ENCODE peak calls at places on chromosomes 4 and X, in nine cellular contexts. I is activated naive CD4-positive, alpha-beta T cell treated with anti-CD3 and anti-CD28 coated beads, Interleukin-2, amount 50 U/mL, for 16 hours; B is NCI-H2171 treated with DMSO at 0.1 percent for 48 hours; G is PC-3; K is activated naive CD8-positive, alpha-beta T cell treated with anti-CD3 and anti-CD28 coated beads for 36 hours; V is non-pigmented ciliary epithelial cell; O is left ventricle myocardium superior; X is caudate nucleus; L is occipital lobe. W is an unnamed sample.

GRCh38 chr4:73606465-73606974 is 13.7 kb downstream of the RASSF6 start:
- DNase-seq in I (no peak), B (peak), G (peak), K (no peak), V (no peak), O (no peak), X (no peak), L (no peak), W (no peak)

GRCh38 chr4:8688041-8688907 is 95.7 kb downstream of the CPZ start:
- DNase-seq in I (no peak), B (no peak), G (peak), K (peak), V (no peak), O (no peak), X (no peak), L (no peak), W (no peak)

GRCh38 chr4:23993373-23993772 is 103.5 kb upstream of the PPARGC1A start:
- DNase-seq in I (no peak), B (no peak), G (no peak), K (no peak), V (no peak), O (no peak), X (no peak), L (no peak), W (no peak)

GRCh38 chr4:13888112-13888511 is 260.6 kb upstream of the BOD1L1 start:
- DNase-seq in I (no peak), B (no peak), G (peak), K (no peak), V (peak), O (no peak), X (no peak), L (no peak), W (no peak)

GRCh38 chr4:176548571-176548970 is 228.8 kb downstream of the SPCS3 start:
- DNase-seq in I (no peak), B (no peak), G (peak), K (no peak), V (peak), O (no peak), X (no peak), L (no peak), W (no peak)

GRCh38 chr4:12439633-12440305 is 1011.1 kb upstream of the HS3ST1 start:
- DNase-seq in I (no peak), B (no peak), G (no peak), K (no peak), V (peak), O (no peak), X (no peak), L (no peak), W (no peak)

GRCh38 chrX:115560978-115561604 is at the start of gene PLS3:
- DNase-seq in I (no peak), B (no peak), G (peak), K (peak), V (no peak), O (peak), X (peak), L (peak), W (peak)

GRCh38 chr4:25863906-25864418 is 1.2 kb upstream of the SEL1L3 start:
- DNase-seq in I (no peak), B (no peak), G (no peak), K (no peak), V (no peak), O (no peak), X (no peak), L (no peak), W (no peak)

GRCh38 chr4:155423671-155424070 is 46.9 kb upstream of the MAP9 start:
- DNase-seq in I (no peak), B (no peak), G (no peak), K (no peak), V (no peak), O (no peak), X (no peak), L (no peak), W (no peak)

GRCh38 chrX:776061-776460 is 145.5 kb downstream of the SHOX start:
- DNase-seq in I (no peak), B (no peak), G (no peak), K (no peak), V (no peak), O (no peak), X (no peak), L (no peak), W (no peak)

GRCh38 chr4:53647547-53647946 is 56.3 kb upstream of the LNX1 start:
- DNase-seq in I (no peak), B (no peak), G (no peak), K (no peak), V (no peak), O (no peak), X (no peak), L (no peak), W (no peak)

GRCh38 chrX:4110964-4111363 is 397.5 kb upstream of the PRKX start:
- DNase-seq in I (no peak), B (no peak), G (peak), K (no peak), V (no peak), O (no peak), X (no peak), L (no peak), W (no peak)

GRCh38 chr4:108830509-108831244 is 67.8 kb upstream of the ETNPPL start:
- DNase-seq in I (no peak), B (peak), G (no peak), K (peak), V (no peak), O (peak), X (no peak), L (no peak), W (no peak)

GRCh38 chr4:39682133-39682532 is 15.8 kb upstream of the UBE2K start:
- DNase-seq in I (no peak), B (no peak), G (no peak), K (no peak), V (no peak), O (no peak), X (no peak), L (no peak), W (no peak)

GRCh38 chrX:111095974-111096870 is at the start of gene PAK3:
- DNase-seq in I (peak), B (peak), G (peak), K (peak), V (peak), O (peak), X (no peak), L (peak), W (peak)

GRCh38 chrX:16664059-16664458 is 14.1 kb downstream of the S100G start:
- DNase-seq in I (no peak), B (no peak), G (peak), K (no peak), V (no peak), O (no peak), X (no peak), L (no peak), W (no peak)

GRCh38 chr4:13396161-13396560 is 88.0 kb downstream of the RAB28 start:
- DNase-seq in I (no peak), B (no peak), G (no peak), K (no peak), V (no peak), O (no peak), X (no peak), L (no peak), W (no peak)

GRCh38 chrX:6959006-6959405 is 188.5 kb upstream of the STS start:
- DNase-seq in I (no peak), B (no peak), G (no peak), K (no peak), V (no peak), O (no peak), X (no peak), L (no peak), W (no peak)

GRCh38 chrX:146224442-146224841 is 406.8 kb downstream of the SLITRK2 start:
- DNase-seq in I (no peak), B (no peak), G (peak), K (no peak), V (no peak), O (no peak), X (no peak), L (no peak), W (no peak)

GRCh38 chrX:71081348-71082148 is 13.4 kb upstream of the SNX12 start:
- DNase-seq in I (no peak), B (no peak), G (peak), K (no peak), V (no peak), O (no peak), X (no peak), L (no peak), W (no peak)

GRCh38 chrX:67546496-67547423 is 2.9 kb downstream of the AR start:
- DNase-seq in I (no peak), B (no peak), G (no peak), K (no peak), V (no peak), O (no peak), X (no peak), L (no peak), W (no peak)

GRCh38 chrX:129792586-129793291 is 13.0 kb downstream of the SASH3 start:
- DNase-seq in I (no peak), B (no peak), G (no peak), K (no peak), V (no peak), O (no peak), X (no peak), L (no peak), W (no peak)

GRCh38 chr4:173211838-173212237 is 43.2 kb downstream of the GALNT7 start:
- DNase-seq in I (no peak), B (no peak), G (peak), K (no peak), V (peak), O (no peak), X (no peak), L (no peak), W (no peak)